ENCODE peak calls at places on chromosomes 4 and X, in nine cellular contexts. M is body of pancreas; X is CD4-positive, alpha-beta T cell; E is PC-3; H is WTC11; J is uterus; N is transverse colon; P is glutamatergic neuron; W is Calu3. F is an unnamed sample.
A peak's percentile ranks its signal among the peaks of the same experiment; 100 is the strongest.

GRCh38 chr4:88535090-88535755 is 11.6 kb upstream of the PYURF start:
- DNase-seq in X (no peak), P (no peak), J (no peak), H (no peak), N (no peak), W (no peak), M (no peak), E (no peak), F (no peak)

GRCh38 chr4:622071-622995 is 3.0 kb upstream of the PDE6B start:
- DNase-seq in H (no peak), J (no peak), N (no peak), P (no peak), W (no peak), X (no peak), E (no peak), M (no peak), F (no peak)

GRCh38 chrX:36787787-36788186 is 220.4 kb upstream of the FAM47C start:
- DNase-seq in N (no peak), E (no peak), P (no peak), M (no peak), W (no peak), J (no peak), H (no peak), X (no peak), F (no peak)

GRCh38 chr4:15756361-15756861 is 21.7 kb upstream of the CD38 start:
- DNase-seq in H (no peak), N (peak; percentile 20), E (peak; percentile 82), M (peak; percentile 4), X (peak; percentile 59), J (no peak), W (peak; percentile 5), P (no peak), F (no peak)

GRCh38 chrX:46961097-46961496 is 48.9 kb downstream of the JADE3 start:
- DNase-seq in H (no peak), W (no peak), X (no peak), M (no peak), N (no peak), E (no peak), P (no peak), J (no peak), F (no peak)

GRCh38 chrX:69027181-69028005 is 137.9 kb downstream of the PJA1 start:
- DNase-seq in P (no peak), E (peak; percentile 91), J (no peak), N (no peak), X (no peak), M (no peak), H (no peak), W (no peak), F (no peak)

GRCh38 chrX:108270739-108271396 is 167.4 kb downstream of the COL4A6 start:
- DNase-seq in E (no peak), P (no peak), H (no peak), W (no peak), X (no peak), J (no peak), M (no peak), N (no peak), F (no peak)

GRCh38 chr4:30754021-30754420 is 33.9 kb downstream of the PCDH7 start:
- DNase-seq in X (no peak), J (no peak), W (peak; percentile 9), N (no peak), E (peak; percentile 63), H (no peak), M (no peak), P (no peak), F (no peak)

GRCh38 chr4:38023347-38024202 is 63.4 kb downstream of the PTTG2 start:
- DNase-seq in X (no peak), P (no peak), M (no peak), W (no peak), E (no peak), H (no peak), N (no peak), J (no peak), F (no peak)

GRCh38 chr4:13207224-13207623 is 276.9 kb downstream of the RAB28 start:
- DNase-seq in W (no peak), J (no peak), P (no peak), N (no peak), E (no peak), M (no peak), X (no peak), H (no peak), F (no peak)

GRCh38 chrX:1205681-1206611 is 6.5 kb downstream of the CRLF2 start:
- DNase-seq in H (no peak), M (peak; percentile 46), E (peak; percentile 57), P (no peak), N (peak; percentile 18), J (no peak), W (peak; percentile 22), X (peak; percentile 20), F (no peak)

DNA sequence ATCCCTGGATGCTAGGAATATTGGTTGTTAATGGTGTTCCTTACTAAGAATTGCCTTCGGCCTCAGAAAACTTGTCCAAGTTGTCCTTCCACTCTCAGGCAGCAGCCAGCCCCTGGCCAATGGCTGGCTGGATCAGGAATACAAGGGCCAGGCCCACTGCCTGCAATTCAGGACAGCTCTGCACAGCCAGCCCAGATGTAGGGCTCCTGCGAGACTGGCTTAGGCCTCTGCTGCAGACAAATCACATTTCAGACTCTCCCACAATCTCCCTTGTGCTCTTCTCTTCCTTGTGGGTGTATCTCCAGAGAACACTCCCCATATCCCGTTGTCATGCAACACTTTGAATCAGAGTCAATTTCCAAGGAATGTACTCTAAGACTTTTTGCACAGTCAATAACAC is 747.6 kb upstream of the FTHL17 start:
- DNase-seq in J (no peak), M (no peak), N (no peak), P (no peak), W (no peak), E (no peak), X (no peak), H (no peak), F (no peak)
- TF ChIP-seq CTCF in J (no peak), M (no peak), N (no peak), P (no peak), W (no peak), E (no peak), X (no peak), H (no peak), F (no peak)

GRCh38 chr4:94175553-94176260 is 32.0 kb upstream of the SMARCAD1 start:
- DNase-seq in W (no peak), H (no peak), M (no peak), J (no peak), X (no peak), E (no peak), P (no peak), N (no peak), F (no peak)

GRCh38 chr4:94169803-94170372 is 37.8 kb upstream of the SMARCAD1 start:
- DNase-seq in P (no peak), M (no peak), E (no peak), H (no peak), X (no peak), J (no peak), N (no peak), W (no peak), F (no peak)

GRCh38 chr4:94168321-94168720 is 39.3 kb upstream of the SMARCAD1 start:
- DNase-seq in E (no peak), X (no peak), W (no peak), P (no peak), N (no peak), H (no peak), M (no peak), J (no peak), F (no peak)

DNA sequence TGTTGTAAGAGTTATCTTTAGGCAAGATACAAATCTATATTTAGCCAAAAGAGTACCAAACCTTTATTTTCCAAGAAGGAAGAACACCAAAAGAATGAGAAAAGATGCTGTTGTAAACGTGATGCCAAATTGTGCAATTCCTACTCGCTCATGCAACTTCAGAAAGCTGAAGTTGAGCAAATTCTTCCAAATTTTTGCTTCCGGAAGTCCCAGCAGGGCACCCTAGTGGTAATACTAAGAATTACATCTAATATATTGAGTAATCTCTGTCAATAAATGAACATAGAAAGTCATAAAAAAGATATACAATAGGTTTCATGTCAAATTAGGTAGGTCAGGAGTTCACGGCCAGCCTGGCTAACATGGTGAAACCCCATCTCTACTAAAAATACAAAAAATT is 36.0 kb upstream of the SMARCAD1 start:
- DNase-seq in M (no peak), P (no peak), X (no peak), J (no peak), W (no peak), H (no peak), N (no peak), E (peak; percentile 15), F (no peak)
- TF ChIP-seq CTCF in M (peak; percentile 18), P (peak; percentile 76), X (no peak), J (no peak), W (no peak), H (peak; percentile 75), N (no peak), E (peak; percentile 62), F (no peak)

DNA sequence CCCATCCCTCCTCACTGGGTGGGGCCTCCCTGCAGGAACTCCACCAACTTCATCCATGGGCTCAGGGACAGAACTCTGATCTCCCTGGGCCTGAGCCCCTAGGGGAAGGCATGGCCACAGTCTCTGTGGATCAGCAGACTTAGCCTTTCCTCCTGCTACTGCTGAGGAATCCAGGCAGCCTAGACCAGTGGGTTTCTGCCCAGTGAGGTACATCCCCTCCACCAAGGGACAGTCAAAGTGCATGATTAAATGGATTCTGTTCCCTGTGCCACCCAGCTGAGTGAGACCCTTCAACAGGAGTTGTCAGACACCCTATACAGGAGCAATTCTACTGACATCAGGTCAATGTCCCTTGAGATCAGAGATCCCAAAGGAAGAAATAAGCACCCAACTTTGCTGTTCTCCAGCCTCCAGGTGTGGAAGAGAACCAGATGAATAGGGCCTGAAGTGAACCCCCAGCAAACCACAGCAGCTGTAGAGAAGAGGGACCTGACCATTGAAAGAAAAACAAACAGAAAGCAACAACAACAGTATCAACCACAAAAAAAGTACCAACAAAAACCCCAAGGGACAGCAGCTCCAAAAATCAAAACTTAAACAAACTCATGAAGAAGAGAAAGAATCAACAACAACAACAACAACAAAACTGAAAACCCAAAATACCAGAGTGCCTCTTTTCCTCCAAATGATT is 84.8 kb downstream of the CHIC1 start:
- DNase-seq in P (no peak), H (no peak), E (no peak), N (no peak), M (no peak), X (no peak), W (no peak), J (no peak), F (no peak)
- TF ChIP-seq CTCF in P (no peak), H (no peak), E (no peak), N (no peak), M (no peak), X (no peak), W (no peak), J (no peak), F (no peak)

DNA sequence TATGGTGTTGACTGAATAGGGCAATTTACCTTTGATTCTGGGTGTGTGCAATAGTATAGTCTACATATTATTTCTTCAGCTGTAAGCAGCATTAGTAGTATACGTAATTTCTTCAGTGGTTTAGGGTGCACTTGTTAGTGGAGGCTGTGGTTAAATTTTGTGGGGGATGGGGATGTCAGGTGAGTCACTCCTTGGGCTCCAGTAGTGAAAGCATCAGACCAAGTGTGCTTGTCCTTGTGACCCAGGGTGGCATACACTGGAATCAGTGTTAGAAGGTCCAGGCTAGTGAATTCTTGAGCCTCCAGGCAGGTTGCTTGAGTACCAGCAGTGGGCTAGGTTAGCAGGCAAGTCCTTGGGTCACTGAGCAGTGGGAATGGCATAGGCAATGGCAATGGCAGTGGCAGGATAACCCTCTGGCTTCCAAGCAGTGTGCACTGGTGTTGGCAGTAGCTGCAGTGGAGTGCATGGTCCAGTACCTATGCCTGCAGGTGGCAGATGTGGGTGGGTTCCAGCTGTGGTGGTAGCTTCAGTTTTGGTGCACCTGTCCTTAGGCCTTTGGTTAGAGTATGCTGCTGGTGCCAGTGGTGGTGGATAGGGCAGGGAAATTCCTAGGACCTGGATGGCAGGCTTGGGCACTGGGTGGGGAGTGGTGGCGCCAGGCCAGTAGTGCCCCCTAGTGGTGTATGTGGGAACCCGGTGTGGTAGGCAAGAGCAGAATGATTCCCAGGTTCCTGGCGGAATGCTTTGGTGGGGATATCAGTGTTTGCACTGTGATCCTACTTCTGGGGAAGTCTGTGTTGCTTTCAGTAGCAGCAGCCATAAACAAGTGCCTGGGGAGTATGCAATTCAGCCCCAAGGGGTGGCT is 531.0 kb downstream of the SMARCA1 start:
- DNase-seq in X (no peak), P (no peak), N (no peak), J (no peak), E (no peak), M (no peak), H (peak; percentile 37), W (no peak), F (no peak)
- TF ChIP-seq CTCF in X (no peak), P (no peak), N (no peak), J (no peak), E (no peak), M (no peak), H (peak; percentile 27), W (no peak), F (no peak)